ENCODE peak calls at places on chromosomes 6 and 20, in six cellular contexts. E is naive thymus-derived CD4-positive, alpha-beta T cell; V is activated CD4-positive, alpha-beta memory T cell treated with anti-CD3 and anti-CD28 coated beads for 36 hours; U is iris pigment epithelial cell; C is Kasumi-1; B is CD8-positive, alpha-beta T cell. Q is an unnamed sample.

GRCh38 chr6:116003668-116004067 is 57.0 kb downstream of the FRK start:
- DNase-seq in U (no peak), B (no peak), E (no peak), V (no peak), C (no peak), Q (no peak)

GRCh38 chr6:118708055-118708454 is 56.7 kb upstream of the CEP85L start:
- DNase-seq in B (no peak), E (no peak), V (peak), C (no peak), U (peak), Q (no peak)

GRCh38 chr6:158707120-158707519 is 57.3 kb downstream of the SYTL3 start:
- DNase-seq in E (no peak), B (no peak), V (no peak), C (no peak), U (peak), Q (peak)

GRCh38 chr6:57315851-57316250 is 1.6 kb upstream of the PRIM2 start:
- DNase-seq in U (no peak), C (no peak), E (no peak), B (no peak), V (no peak), Q (no peak)

GRCh38 chr6:168150551-168151444 is 71.8 kb upstream of the FRMD1 start:
- DNase-seq in C (no peak), B (no peak), E (no peak), V (no peak), U (no peak), Q (no peak)

GRCh38 chr6:118102401-118102800 is 195.3 kb downstream of the SLC35F1 start:
- DNase-seq in V (no peak), C (no peak), B (no peak), U (no peak), E (no peak), Q (no peak)

GRCh38 chr20:31606928-31607639 is 2.0 kb downstream of the ID1 start:
- DNase-seq in E (no peak), U (peak), C (peak), V (no peak), B (no peak), Q (peak)

GRCh38 chr20:4434681-4435080 is 287.0 kb upstream of the PRND start:
- DNase-seq in C (no peak), B (no peak), U (peak), E (no peak), V (no peak), Q (no peak)

GRCh38 chr20:8039048-8039447 is 19.5 kb upstream of the TMX4 start:
- DNase-seq in C (no peak), V (no peak), E (no peak), U (no peak), B (no peak), Q (no peak)

GRCh38 chr6:54361188-54361587 is 52.9 kb downstream of the TINAG start:
- DNase-seq in E (no peak), V (no peak), C (no peak), B (no peak), U (no peak), Q (no peak)

GRCh38 chr6:5205877-5206840 is 54.6 kb downstream of the LYRM4 start:
- DNase-seq in E (no peak), U (peak), V (no peak), B (no peak), C (peak), Q (peak)

GRCh38 chr6:168165373-168165772 is 86.4 kb upstream of the FRMD1 start:
- DNase-seq in U (no peak), V (no peak), B (no peak), C (no peak), E (no peak), Q (no peak)

GRCh38 chr20:21104921-21105320 is 1.2 kb downstream of the LINC00237 start:
- DNase-seq in V (no peak), E (no peak), B (no peak), C (no peak), U (no peak), Q (no peak)

GRCh38 chr20:2799688-2800589 is 488 bp downstream of the CPXM1 start:
- DNase-seq in B (no peak), U (no peak), E (no peak), V (peak), C (no peak), Q (no peak)

GRCh38 chr6:48476257-48476656 is 365.3 kb upstream of the PTCHD4 start:
- DNase-seq in V (no peak), C (no peak), E (no peak), B (no peak), U (peak), Q (no peak)

GRCh38 chr6:27188885-27189418 is 58.5 kb upstream of the PRSS16 start:
- DNase-seq in V (peak), B (no peak), E (peak), U (peak), C (peak), Q (no peak)

GRCh38 chr6:87396595-87397392 is 11.0 kb upstream of the CFAP206 start:
- DNase-seq in C (peak), V (no peak), E (no peak), B (no peak), U (no peak), Q (no peak)

Q was measured in H54.